ENCODE peak calls at places on chromosomes 16 and 17, in nine cellular contexts. T is amniotic stem cell; E is H54; X is WTC11; Z is AG08395; R is stimulated activated CD4-positive, alpha-beta T cell treated with anti-CD3 and anti-CD28 coated beads, Interleukin-2, amount 100 ng/mL, for 24 hours; O is stimulated activated CD8-positive, alpha-beta memory T cell treated with anti-CD3 and anti-CD28 coated beads, Interleukin-7, amount 100 ng/mL, for 1 hour; U is MV-4-11; P is NCI-H2171 treated with DMSO at 0.1 percent for 48 hours. F is an unnamed sample.

GRCh38 chr16:21097151-21097550 is 53.5 kb downstream of the DNAH3 start:
- DNase-seq in T (no peak), E (peak), X (no peak), Z (peak), R (no peak), O (no peak), U (no peak), P (peak), F (no peak)

GRCh38 chr17:7634384-7634783 is 4.4 kb downstream of the SHBG start:
- DNase-seq in T (no peak), E (no peak), X (peak), Z (peak), R (no peak), O (no peak), U (no peak), P (no peak), F (no peak)

GRCh38 chr17:338442-339192 is 14.0 kb downstream of the RPH3AL start:
- DNase-seq in T (no peak), E (no peak), X (no peak), Z (no peak), R (no peak), O (no peak), U (no peak), P (peak), F (no peak)

GRCh38 chr16:57422026-57422944 is 17.7 kb downstream of the CCL17 start:
- DNase-seq in T (peak), E (peak), X (peak), Z (peak), R (no peak), O (no peak), U (peak), P (peak), F (no peak)

GRCh38 chr16:18931756-18932155 is 5.5 kb upstream of the SMG1 start:
- DNase-seq in T (no peak), E (no peak), X (no peak), Z (no peak), R (no peak), O (no peak), U (no peak), P (no peak), F (no peak)

GRCh38 chr17:47239663-47240374 is 13.8 kb upstream of the ITGB3 start:
- DNase-seq in T (peak), E (peak), X (no peak), Z (peak), R (no peak), O (no peak), U (peak), P (peak), F (peak)

GRCh38 chr16:85221081-85221809 is 109.0 kb upstream of the CIBAR2 start:
- DNase-seq in T (no peak), E (no peak), X (no peak), Z (no peak), R (no peak), O (no peak), U (no peak), P (no peak), F (no peak)

GRCh38 chr17:49390548-49391324 is 23.9 kb downstream of the PHB1 start:
- DNase-seq in T (no peak), E (peak), X (no peak), Z (no peak), R (no peak), O (no peak), U (peak), P (no peak), F (no peak)

GRCh38 chr16:55955845-55956244 is 80.7 kb upstream of the CES5A start:
- DNase-seq in T (no peak), E (no peak), X (no peak), Z (no peak), R (no peak), O (no peak), U (no peak), P (peak), F (no peak)

GRCh38 chr16:14505846-14506245 is 124.2 kb downstream of the PARN start:
- DNase-seq in T (no peak), E (no peak), X (no peak), Z (no peak), R (no peak), O (no peak), U (no peak), P (no peak), F (no peak)

GRCh38 chr17:73360961-73361761 is 49.4 kb upstream of the CDC42EP4 start:
- DNase-seq in T (no peak), E (no peak), X (peak), Z (no peak), R (no peak), O (no peak), U (no peak), P (no peak), F (no peak)

GRCh38 chr17:38358586-38359513 is 7.2 kb downstream of the SOCS7 start:
- DNase-seq in T (no peak), E (no peak), X (no peak), Z (peak), R (no peak), O (no peak), U (no peak), P (peak), F (no peak)

GRCh38 chr17:5545051-5545987 is 39.0 kb downstream of the NLRP1 start:
- DNase-seq in T (no peak), E (no peak), X (no peak), Z (no peak), R (no peak), O (no peak), U (no peak), P (peak), F (no peak)

GRCh38 chr16:55495616-55496289 is 13.1 kb upstream of the LPCAT2 start:
- DNase-seq in T (no peak), E (no peak), X (no peak), Z (peak), R (no peak), O (no peak), U (no peak), P (no peak), F (no peak)

GRCh38 chr17:33218657-33219298 is 74.3 kb downstream of the ASIC2 start:
- DNase-seq in T (no peak), E (no peak), X (no peak), Z (peak), R (no peak), O (no peak), U (no peak), P (no peak), F (no peak)

GRCh38 chr16:31473300-31474052 is 1.5 kb downstream of the TGFB1I1 start:
- DNase-seq in T (no peak), E (no peak), X (no peak), Z (no peak), R (no peak), O (no peak), U (no peak), P (no peak), F (no peak)

GRCh38 chr16:19434584-19434983 is 16.9 kb downstream of the TMC5 start:
- DNase-seq in T (no peak), E (no peak), X (no peak), Z (no peak), R (no peak), O (no peak), U (no peak), P (no peak), F (no peak)

GRCh38 chr16:82915139-82915824 is 288.5 kb downstream of the CDH13 start:
- DNase-seq in T (no peak), E (no peak), X (no peak), Z (no peak), R (no peak), O (no peak), U (no peak), P (no peak), F (no peak)

GRCh38 chr16:46908540-46909372 is 24.6 kb downstream of the GPT2 start:
- DNase-seq in T (peak), E (peak), X (peak), Z (peak), R (peak), O (peak), U (peak), P (peak), F (peak)

GRCh38 chr17:73237714-73238113 is 24.0 kb downstream of the CPSF4L start:
- DNase-seq in T (no peak), E (no peak), X (no peak), Z (no peak), R (no peak), O (no peak), U (no peak), P (no peak), F (no peak)

GRCh38 chr17:73278465-73279453 is 17.1 kb upstream of the CPSF4L start:
- DNase-seq in T (no peak), E (no peak), X (no peak), Z (peak), R (no peak), O (no peak), U (no peak), P (peak), F (no peak)

GRCh38 chr17:38761612-38762011 is 9.1 kb downstream of the PSMB3 start:
- DNase-seq in T (no peak), E (no peak), X (peak), Z (peak), R (peak), O (no peak), U (peak), P (no peak), F (no peak)

GRCh38 chr16:49663081-49664057 is 192.5 kb downstream of the ZNF423 start:
- DNase-seq in T (no peak), E (no peak), X (no peak), Z (peak), R (no peak), O (no peak), U (no peak), P (peak), F (no peak)

GRCh38 chr16:3214904-3215600 is 19.9 kb downstream of the ZNF200 start:
- DNase-seq in T (no peak), E (no peak), X (no peak), Z (no peak), R (peak), O (no peak), U (peak), P (no peak), F (no peak)

GRCh38 chr17:4585203-4585939 is 1.0 kb downstream of the SMTNL2 start:
- DNase-seq in T (no peak), E (no peak), X (no peak), Z (no peak), R (no peak), O (no peak), U (no peak), P (no peak), F (no peak)

GRCh38 chr17:80861360-80861861 is 130.2 kb upstream of the CHMP6 start:
- DNase-seq in T (no peak), E (no peak), X (no peak), Z (no peak), R (no peak), O (no peak), U (no peak), P (no peak), F (no peak)

GRCh38 chr17:74335529-74336062 is 9.6 kb downstream of the KIF19 start:
- DNase-seq in T (no peak), E (no peak), X (no peak), Z (no peak), R (no peak), O (no peak), U (no peak), P (no peak), F (no peak)

GRCh38 chr17:57819273-57819672 is 30.6 kb downstream of the MRPS23 start:
- DNase-seq in T (no peak), E (no peak), X (no peak), Z (no peak), R (no peak), O (no peak), U (no peak), P (no peak), F (no peak)

GRCh38 chr17:66661411-66661843 is 173.5 kb upstream of the CACNG5 start:
- DNase-seq in T (no peak), E (peak), X (no peak), Z (no peak), R (no peak), O (no peak), U (peak), P (no peak), F (no peak)

GRCh38 chr17:47804461-47804860 is 17.1 kb downstream of the OSBPL7 start:
- DNase-seq in T (no peak), E (no peak), X (no peak), Z (no peak), R (no peak), O (no peak), U (no peak), P (no peak), F (no peak)

GRCh38 chr16:82633964-82634600 is 7.3 kb downstream of the CDH13 start:
- DNase-seq in T (no peak), E (no peak), X (no peak), Z (peak), R (no peak), O (no peak), U (no peak), P (peak), F (no peak)

GRCh38 chr17:36600936-36601302 is 464 bp upstream of the MRM1 start:
- DNase-seq in T (no peak), E (no peak), X (no peak), Z (no peak), R (no peak), O (no peak), U (no peak), P (peak), F (no peak)

GRCh38 chr16:72241930-72242329 is 70.0 kb upstream of the PMFBP1 start:
- DNase-seq in T (peak), E (peak), X (no peak), Z (peak), R (no peak), O (no peak), U (no peak), P (peak), F (peak)

GRCh38 chr16:21158208-21159110 is at the start of gene LDAF1:
- DNase-seq in T (peak), E (peak), X (peak), Z (peak), R (peak), O (peak), U (peak), P (peak), F (no peak)

GRCh38 chr17:74796211-74796610 is 20.1 kb upstream of the NAT9 start:
- DNase-seq in T (no peak), E (no peak), X (no peak), Z (no peak), R (no peak), O (no peak), U (no peak), P (no peak), F (no peak)

GRCh38 chr17:65389426-65389825 is 172.0 kb downstream of the AXIN2 start:
- DNase-seq in T (no peak), E (no peak), X (no peak), Z (peak), R (no peak), O (no peak), U (no peak), P (no peak), F (no peak)

F was measured in pulmonary artery endothelial cell.